ENCODE peak calls at places on chromosomes 5 and 9, in four cellular contexts. Q is ovary, I is BE2C, A is lung. B is an unnamed sample. For H3K36me3 and H3K4me1, the result is how much of the 10 kb centered on the place peaks cover.

GRCh38 chr9:137592767-137593166 is 2.5 kb upstream of the ZMYND19 start:
- DNase-seq in Q (no peak), I (no peak), A (peak), B (peak)

GRCh38 chr5:135821061-135821781 is 13.2 kb upstream of the SLC25A48 start:
- DNase-seq in Q (no peak), I (no peak), A (no peak), B (no peak)

GRCh38 chr5:125865166-125865815 is 557.9 kb upstream of the GRAMD2B start:
- DNase-seq in Q (no peak), I (no peak), A (no peak), B (no peak)

GRCh38 chr9:135394699-135395645 is 84.6 kb upstream of the PPP1R26 start:
- DNase-seq in Q (no peak), I (no peak), A (no peak), B (no peak)

GRCh38 chr5:138352071-138352721 is at the start of gene KDM3B:
- DNase-seq in Q (peak), I (peak), A (peak), B (peak)

GRCh38 chr5:115831163-115831768 is 10.1 kb downstream of the ATG12 start:
- DNase-seq in Q (no peak), I (peak), A (no peak), B (peak)

GRCh38 chr9:16410601-16411285 is 459.7 kb downstream of the BNC2 start:
- DNase-seq in Q (no peak), I (no peak), A (no peak), B (no peak)

GRCh38 chr9:95876595-95876994 is 1.1 kb downstream of the ERCC6L2 start:
- DNase-seq in Q (no peak), I (no peak), A (no peak), B (no peak)

GRCh38 chr9:136279471-136279870 is 24.4 kb downstream of the CCDC187 start:
- DNase-seq in Q (no peak), I (no peak), A (no peak), B (no peak)

GRCh38 chr9:100170556-100170955 is 71.5 kb downstream of the INVS start:
- DNase-seq in Q (no peak), I (no peak), A (no peak), B (no peak)
- H3K36me3 ChIP-seq in Q (under half), I (under half), A (under half), B (under half)

DNA sequence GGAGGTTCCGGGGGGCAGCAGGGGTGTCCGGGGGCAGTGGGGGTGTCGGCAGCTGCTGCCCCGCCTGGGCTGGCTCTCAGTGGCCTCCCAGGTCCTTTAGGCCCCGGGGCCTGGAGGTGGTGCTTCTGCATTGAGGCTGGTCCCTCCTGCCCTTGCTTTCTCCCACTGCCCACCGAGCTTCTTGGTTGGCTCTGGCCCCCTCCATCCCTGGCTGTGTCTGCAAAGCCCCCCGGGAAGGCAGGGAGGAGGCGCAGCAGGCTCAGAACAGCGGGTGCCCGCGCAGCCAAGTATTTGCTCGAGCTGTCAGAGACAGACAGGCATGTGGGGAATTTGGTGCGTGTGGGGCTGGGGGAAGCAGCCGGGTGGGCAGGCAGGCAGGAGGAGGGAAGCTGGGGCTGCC is 11.5 kb downstream of the CXXC5 start:
- DNase-seq in Q (no peak), I (peak), A (no peak), B (no peak)
- H3K4me1 ChIP-seq in Q (under half), I (half or more), A (under half), B (half or more)

GRCh38 chr9:373759-374206 is 159.1 kb downstream of the DOCK8 start:
- DNase-seq in Q (no peak), I (no peak), A (no peak), B (no peak)
- H3K36me3 ChIP-seq in Q (under half), I (under half), A (under half), B (under half)

DNA sequence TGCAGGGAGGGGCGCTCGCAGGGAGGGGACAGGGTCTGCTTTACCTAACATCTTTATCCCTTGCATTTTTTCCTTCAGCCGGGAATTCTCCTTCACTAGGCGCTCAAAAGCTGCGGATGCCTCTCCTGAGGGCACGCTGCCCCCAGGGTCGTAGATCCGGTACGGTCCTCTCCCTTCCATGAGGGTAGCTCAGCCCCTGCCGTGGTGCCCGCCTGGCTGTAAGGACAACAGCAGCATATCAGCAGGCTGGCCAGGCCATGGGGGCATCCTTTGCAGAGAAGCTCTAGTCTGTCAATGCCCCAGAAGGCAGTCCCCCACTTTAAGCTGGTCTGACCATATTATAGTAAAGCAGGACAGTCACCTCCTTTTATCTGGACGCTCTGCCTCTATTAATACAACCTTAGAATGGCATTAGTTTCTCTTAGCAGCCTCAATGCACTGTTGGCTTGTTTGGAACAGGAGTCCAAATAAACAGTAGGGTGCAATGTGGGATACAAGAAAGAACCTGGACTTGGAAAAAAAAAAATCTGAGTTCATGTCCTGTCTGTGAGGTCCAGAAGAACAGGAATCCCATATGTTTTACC is 15.8 kb downstream of the TNIP1 start:
- DNase-seq in Q (no peak), I (no peak), A (no peak), B (no peak)
- H3K4me1 ChIP-seq in Q (under half), I (under half), A (under half), B (half or more)

DNA sequence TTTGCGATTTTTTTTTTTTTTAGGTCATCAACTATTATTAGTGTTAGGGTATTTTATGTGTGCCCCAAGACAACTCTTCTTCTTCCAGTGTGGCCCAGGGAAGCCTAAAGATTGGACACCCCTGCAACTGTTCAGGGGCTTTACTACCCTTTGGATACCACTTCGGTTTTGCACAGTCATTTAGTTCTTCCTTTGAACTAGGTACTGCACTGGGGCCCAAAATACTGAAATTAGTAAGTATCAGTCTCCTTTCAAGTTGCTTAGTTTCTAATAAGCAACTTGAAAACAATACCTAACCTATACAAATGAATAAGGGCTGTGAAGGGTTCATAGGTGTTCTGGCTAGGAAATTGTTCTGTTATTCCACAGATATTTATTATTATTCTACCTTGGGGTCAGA is 45.3 kb downstream of the CWC27 start:
- DNase-seq in Q (no peak), I (no peak), A (no peak), B (no peak)
- H3K36me3 ChIP-seq in Q (under half), I (under half), A (under half), B (under half)

GRCh38 chr9:112075009-112075378 is 100.1 kb downstream of the SUSD1 start:
- DNase-seq in Q (no peak), I (no peak), A (no peak), B (no peak)
- H3K4me1 ChIP-seq in Q (under half), I (under half), A (under half), B (under half)

DNA sequence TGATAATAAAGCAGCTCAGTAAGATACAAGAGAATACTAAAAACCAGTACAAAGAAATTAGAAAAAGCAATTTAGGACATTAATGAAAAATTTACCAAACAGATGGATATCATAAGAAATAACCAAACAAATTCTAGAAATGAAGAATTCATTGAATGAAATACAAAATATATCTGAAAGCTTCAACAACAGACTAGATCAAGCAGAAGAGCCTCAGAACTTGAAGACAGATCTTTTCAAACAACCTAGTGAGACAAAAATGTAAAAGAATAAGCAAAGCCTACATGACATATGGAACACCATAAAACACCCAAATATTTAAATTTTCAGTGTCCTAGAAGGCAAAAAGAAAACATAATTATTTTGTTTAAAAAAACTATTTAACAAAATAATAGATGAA is 66.9 kb downstream of the SKIC3 start:
- DNase-seq in Q (no peak), I (no peak), A (no peak), B (no peak)
- H3K36me3 ChIP-seq in Q (under half), I (under half), A (under half), B (under half)